ENCODE peak calls at places on chromosomes 3 and 15, in four cellular contexts. X is thyroid gland; D is WTC11; W is stimulated activated CD4-positive, alpha-beta T cell treated with anti-CD3 and anti-CD28 coated beads, Interleukin-2, amount 100 ng/mL, for 24 hours. Z is an unnamed sample.
A peak's percentile ranks its signal among the peaks of the same experiment; 100 is the strongest.

GRCh38 chr15:86611392-86612040 is 531.8 kb downstream of the AGBL1 start:
- DNase-seq in X (no peak), D (no peak), W (no peak), Z (peak; percentile 34)

GRCh38 chr15:88257311-88257901 is 867 bp upstream of the NTRK3 start:
- DNase-seq in X (peak; percentile 8), D (peak; percentile 43), W (peak; percentile 35), Z (peak; percentile 28)

GRCh38 chr15:93428135-93428534 is 339.1 kb upstream of the RGMA start:
- DNase-seq in X (no peak), D (no peak), W (no peak), Z (no peak)

GRCh38 chr15:81183403-81183760 is 13.3 kb upstream of the IL16 start:
- DNase-seq in X (no peak), D (no peak), W (no peak), Z (no peak)

GRCh38 chr3:185552358-185552877 is at the start of gene LIPH:
- DNase-seq in X (no peak), D (no peak), W (peak; percentile 19), Z (no peak)

GRCh38 chr3:71542548-71543370 is 40.8 kb downstream of the FOXP1 start:
- DNase-seq in X (no peak), D (no peak), W (no peak), Z (no peak)

GRCh38 chr3:71173421-71173975 is 410.0 kb downstream of the FOXP1 start:
- DNase-seq in X (no peak), D (no peak), W (no peak), Z (no peak)

GRCh38 chr15:27059610-27060202 is 88.7 kb downstream of the GABRG3 start:
- DNase-seq in X (peak; percentile 61), D (peak; percentile 72), W (peak; percentile 35), Z (peak; percentile 38)

GRCh38 chr3:30597131-30597768 is 9.2 kb upstream of the TGFBR2 start:
- DNase-seq in X (no peak), D (no peak), W (no peak), Z (no peak)

GRCh38 chr3:46381662-46382061 is 10.9 kb downstream of the CCR5 start:
- DNase-seq in X (no peak), D (no peak), W (no peak), Z (no peak)

GRCh38 chr15:70504305-70504951 is 258.9 kb downstream of the UACA start:
- DNase-seq in X (peak; percentile 16), D (no peak), W (peak; percentile 48), Z (peak; percentile 43)

GRCh38 chr15:66148187-66148586 is 105.4 kb downstream of the MEGF11 start:
- DNase-seq in X (no peak), D (no peak), W (no peak), Z (no peak)

GRCh38 chr15:101496198-101496986 is 6.9 kb upstream of the PCSK6 start:
- DNase-seq in X (no peak), D (no peak), W (no peak), Z (no peak)

GRCh38 chr15:67832965-67833503 is 6.8 kb downstream of the RNU6-1 start:
- DNase-seq in X (no peak), D (peak; percentile 64), W (no peak), Z (no peak)

GRCh38 chr3:10647376-10647775 is 142.0 kb upstream of the ATP2B2 start:
- DNase-seq in X (no peak), D (no peak), W (no peak), Z (no peak)

GRCh38 chr15:40633178-40633577 is 39.1 kb downstream of the KNL1 start:
- DNase-seq in X (no peak), D (no peak), W (no peak), Z (no peak)

GRCh38 chr15:39594764-39595620 is 14.1 kb downstream of the THBS1 start:
- DNase-seq in X (no peak), D (no peak), W (no peak), Z (no peak)

GRCh38 chr15:28086175-28086703 is 12.9 kb downstream of the OCA2 start:
- DNase-seq in X (peak; percentile 73), D (peak; percentile 71), W (peak; percentile 59), Z (peak; percentile 71)

GRCh38 chr3:190581041-190581501 is 67.2 kb downstream of the IL1RAP start:
- DNase-seq in X (no peak), D (no peak), W (no peak), Z (no peak)

GRCh38 chr15:92053727-92054316 is 200.3 kb downstream of the SLCO3A1 start:
- DNase-seq in X (no peak), D (peak; percentile 27), W (no peak), Z (no peak)

GRCh38 chr3:158896729-158897128 is 94.9 kb downstream of the MFSD1 start:
- DNase-seq in X (no peak), D (no peak), W (no peak), Z (no peak)

GRCh38 chr3:138774529-138775253 is 60.0 kb downstream of the PIK3CB start:
- DNase-seq in X (peak; percentile 63), D (no peak), W (no peak), Z (no peak)

GRCh38 chr15:45664451-45664850 is 29.6 kb downstream of the SQOR start:
- DNase-seq in X (no peak), D (no peak), W (no peak), Z (no peak)

GRCh38 chr15:72487070-72487797 is 13.1 kb downstream of the ARIH1 start:
- DNase-seq in X (no peak), D (no peak), W (no peak), Z (no peak)

GRCh38 chr15:63803106-63803886 is 30.5 kb downstream of the HERC1 start:
- DNase-seq in X (no peak), D (no peak), W (no peak), Z (no peak)

Z was measured in activated naive CD4-positive, alpha-beta T cell treated with anti-CD3 and anti-CD28 coated beads, Interleukin-2, amount 10 ng/mL, durations not matched to agents 7 days and 5 days.